ENCODE peak calls at places on chromosome 12, in four cellular contexts. One of them, this sample, is unnamed.

GRCh38 chr12:65015850-65016249 is 105.3 kb downstream of the WIF1 start:
- DNase-seq in stomach: no peak
- DNase-seq in heart left ventricle: no peak
- DNase-seq in suprapubic skin: no peak
- DNase-seq in this sample: no peak

GRCh38 chr12:108570743-108571603 is 8.6 kb downstream of the ISCU start:
- DNase-seq in suprapubic skin: peak
- DNase-seq in stomach: no peak
- DNase-seq in heart left ventricle: no peak
- DNase-seq in this sample: no peak

GRCh38 chr12:24920141-24920540 is 28.8 kb downstream of the BCAT1 start:
- DNase-seq in suprapubic skin: no peak
- DNase-seq in stomach: no peak
- DNase-seq in heart left ventricle: no peak
- DNase-seq in this sample: no peak

GRCh38 chr12:4274396-4274959 is 916 bp downstream of the CCND2 start:
- DNase-seq in stomach: no peak
- DNase-seq in heart left ventricle: no peak
- DNase-seq in suprapubic skin: no peak
- DNase-seq in this sample: no peak

GRCh38 chr12:101783150-101783549 is 43.9 kb upstream of the SYCP3 start:
- DNase-seq in heart left ventricle: no peak
- DNase-seq in suprapubic skin: no peak
- DNase-seq in stomach: no peak
- DNase-seq in this sample: no peak

GRCh38 chr12:19209636-19210035 is 80.1 kb downstream of the PLEKHA5 start:
- DNase-seq in heart left ventricle: no peak
- DNase-seq in suprapubic skin: no peak
- DNase-seq in stomach: no peak
- DNase-seq in this sample: no peak

GRCh38 chr12:4809449-4810218 is 89.4 kb downstream of the GALNT8 start:
- DNase-seq in suprapubic skin: peak
- DNase-seq in heart left ventricle: no peak
- DNase-seq in stomach: no peak
- DNase-seq in this sample: no peak

GRCh38 chr12:19273482-19274330 is 144.2 kb downstream of the PLEKHA5 start:
- DNase-seq in heart left ventricle: peak
- DNase-seq in suprapubic skin: no peak
- DNase-seq in stomach: peak
- DNase-seq in this sample: peak

GRCh38 chr12:64006211-64006610 is 161.7 kb downstream of the SRGAP1 start:
- DNase-seq in heart left ventricle: no peak
- DNase-seq in stomach: no peak
- DNase-seq in suprapubic skin: no peak
- DNase-seq in this sample: no peak

GRCh38 chr12:71092290-71092689 is 65.5 kb downstream of the TSPAN8 start:
- DNase-seq in stomach: no peak
- DNase-seq in heart left ventricle: no peak
- DNase-seq in suprapubic skin: no peak
- DNase-seq in this sample: no peak

GRCh38 chr12:94603434-94604068 is 46.8 kb downstream of the TMCC3 start:
- DNase-seq in heart left ventricle: no peak
- DNase-seq in suprapubic skin: no peak
- DNase-seq in stomach: peak
- DNase-seq in this sample: no peak

GRCh38 chr12:108609535-108610335 is 11.9 kb upstream of the TMEM119 start:
- DNase-seq in suprapubic skin: peak
- DNase-seq in heart left ventricle: peak
- DNase-seq in stomach: peak
- DNase-seq in this sample: peak

GRCh38 chr12:9404469-9405260 is 196.5 kb upstream of the PZP start:
- DNase-seq in heart left ventricle: no peak
- DNase-seq in stomach: no peak
- DNase-seq in suprapubic skin: no peak
- DNase-seq in this sample: no peak

GRCh38 chr12:1638167-1638566 is 9.1 kb downstream of the WNT5B start:
- DNase-seq in heart left ventricle: no peak
- DNase-seq in suprapubic skin: no peak
- DNase-seq in stomach: no peak
- DNase-seq in this sample: no peak

GRCh38 chr12:111448266-111448830 is 42.6 kb downstream of the SH2B3 start:
- DNase-seq in suprapubic skin: no peak
- DNase-seq in heart left ventricle: no peak
- DNase-seq in stomach: peak
- DNase-seq in this sample: no peak

DNA sequence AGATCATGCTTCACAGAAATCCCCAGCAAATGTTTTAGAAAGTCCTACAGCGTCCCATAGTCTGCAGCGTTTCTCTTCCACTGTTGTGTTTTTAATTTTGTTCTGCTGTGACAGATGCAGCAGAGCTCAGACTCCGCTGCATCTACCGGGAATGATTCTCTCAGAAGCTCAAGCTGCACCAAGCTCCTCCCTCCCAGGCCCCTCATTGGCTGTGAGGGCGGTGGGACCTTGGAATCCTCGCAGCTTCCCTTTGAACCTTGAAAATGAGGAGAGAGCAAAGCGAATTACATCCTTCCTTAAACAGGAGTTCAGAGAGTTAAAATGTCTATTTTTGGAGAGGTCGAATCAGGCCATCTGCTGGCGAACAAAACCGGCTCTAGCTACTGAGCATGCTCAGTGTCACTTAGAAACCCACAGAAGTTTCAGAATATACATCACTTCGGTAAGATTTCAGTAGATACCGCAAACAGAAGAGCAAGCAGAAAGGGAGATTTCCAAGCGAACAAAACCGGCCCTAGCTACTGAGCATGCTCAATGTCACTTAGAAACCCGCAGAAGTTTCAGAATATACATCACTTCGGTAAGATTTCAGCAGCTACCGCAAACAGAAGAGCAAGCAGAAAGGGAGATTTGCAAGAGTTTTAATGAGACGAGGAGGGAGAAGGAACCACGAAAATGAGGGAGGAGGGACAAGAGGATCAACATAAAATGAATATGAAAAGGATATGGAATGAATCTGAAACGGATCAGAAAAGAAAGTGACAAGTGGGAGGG is at the start of gene ABCD2:
- DNase-seq in stomach: peak
- DNase-seq in suprapubic skin: peak
- DNase-seq in heart left ventricle: peak
- DNase-seq in this sample: peak
- TF ChIP-seq POLR2A in stomach: no peak
- TF ChIP-seq POLR2A in suprapubic skin: no peak
- TF ChIP-seq POLR2A in heart left ventricle: peak
- TF ChIP-seq POLR2A in this sample: no peak

DNA sequence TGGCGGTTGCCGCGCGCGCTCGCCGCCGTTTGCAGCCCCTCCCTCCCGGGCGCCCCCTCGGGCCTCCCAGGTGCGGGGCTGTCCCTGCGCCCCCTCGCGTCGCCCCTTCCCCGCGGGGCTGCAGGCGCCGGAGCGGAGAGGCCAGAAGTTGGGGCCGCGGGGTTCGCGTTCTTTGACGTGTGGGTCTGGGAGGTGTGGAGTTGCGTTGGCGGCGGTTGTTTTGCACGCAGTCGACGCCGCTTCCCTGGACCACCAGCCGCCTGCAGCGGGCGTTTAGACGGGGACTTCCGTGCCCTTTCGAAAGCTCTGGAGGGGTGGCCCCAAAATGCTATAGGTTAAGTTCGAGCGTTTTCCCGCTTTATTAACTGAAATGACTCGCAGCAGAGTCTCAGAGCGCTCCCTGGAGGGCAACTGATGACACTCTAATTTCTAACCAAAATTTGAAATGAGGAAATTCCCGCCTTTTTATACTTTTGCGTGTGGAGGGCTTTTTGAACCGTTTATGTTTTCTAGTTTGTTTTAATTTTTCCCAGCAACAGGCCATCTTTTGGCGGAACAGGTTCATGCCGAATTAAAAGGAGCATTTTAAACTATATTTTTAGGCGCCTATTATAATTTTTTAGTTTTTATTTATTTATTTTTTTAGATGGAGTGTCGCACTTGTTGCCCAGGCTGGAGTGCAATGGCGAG is 939 bp downstream of the TMPO start:
- DNase-seq in heart left ventricle: peak
- DNase-seq in suprapubic skin: peak
- DNase-seq in stomach: peak
- DNase-seq in this sample: peak
- TF ChIP-seq POLR2A in heart left ventricle: no peak
- TF ChIP-seq POLR2A in suprapubic skin: no peak
- TF ChIP-seq POLR2A in stomach: no peak
- TF ChIP-seq POLR2A in this sample: no peak

GRCh38 chr12:89352242-89352491 is 134 bp downstream of the DUSP6 start:
- DNase-seq in heart left ventricle: no peak
- DNase-seq in stomach: no peak
- DNase-seq in suprapubic skin: no peak
- DNase-seq in this sample: no peak

GRCh38 chr12:89350661-89351488 is 1.4 kb downstream of the DUSP6 start:
- DNase-seq in heart left ventricle: peak
- DNase-seq in stomach: no peak
- DNase-seq in suprapubic skin: no peak
- DNase-seq in this sample: no peak

GRCh38 chr12:89350260-89350659 is 2.0 kb downstream of the DUSP6 start:
- DNase-seq in heart left ventricle: no peak
- DNase-seq in stomach: no peak
- DNase-seq in suprapubic skin: no peak
- DNase-seq in this sample: no peak

GRCh38 chr12:89352492-89353187 is at the start of gene DUSP6:
- DNase-seq in stomach: peak
- DNase-seq in heart left ventricle: peak
- DNase-seq in suprapubic skin: peak
- DNase-seq in this sample: peak

DNA sequence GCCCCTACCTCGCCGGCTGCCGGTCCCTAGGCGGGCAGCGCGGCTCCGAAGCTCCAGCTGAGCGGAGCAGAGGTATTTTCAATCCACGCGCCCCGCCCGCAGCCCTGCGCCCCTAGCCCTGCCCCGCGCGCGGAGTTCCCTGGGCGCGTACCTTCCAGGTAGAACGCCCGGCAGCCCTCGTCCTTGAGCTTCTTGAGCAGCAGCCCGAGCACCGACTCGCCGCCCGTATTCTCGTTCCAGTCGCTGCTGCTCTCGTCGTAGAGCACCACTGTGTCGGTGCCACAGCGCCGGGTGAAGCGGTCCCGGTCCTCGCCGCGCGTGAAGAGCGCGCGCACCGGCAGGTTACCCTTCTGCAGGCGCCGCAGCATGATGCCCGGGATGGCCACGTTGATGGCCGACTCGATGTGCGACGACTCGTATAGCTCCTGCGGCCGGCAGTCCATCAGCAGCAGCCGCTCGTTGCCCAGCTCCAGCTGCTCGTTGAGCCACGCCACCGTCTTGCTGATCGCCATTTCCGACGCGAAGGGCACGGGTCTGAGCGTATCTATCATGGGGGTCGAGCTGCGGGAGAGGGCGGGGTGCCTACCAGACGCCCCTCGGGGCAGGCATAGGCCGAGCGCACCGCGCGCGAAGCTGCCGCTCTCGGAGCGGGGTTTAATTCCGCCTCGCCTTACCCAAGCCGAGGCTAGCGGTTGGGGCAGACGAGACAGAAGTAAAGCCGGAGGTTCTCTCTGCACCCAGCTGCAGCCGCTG is 636 bp downstream of the DUSP6 start:
- DNase-seq in heart left ventricle: peak
- DNase-seq in suprapubic skin: peak
- DNase-seq in stomach: peak
- DNase-seq in this sample: peak
- TF ChIP-seq POLR2A in heart left ventricle: no peak
- TF ChIP-seq POLR2A in suprapubic skin: no peak
- TF ChIP-seq POLR2A in stomach: no peak
- TF ChIP-seq POLR2A in this sample: no peak

DNA sequence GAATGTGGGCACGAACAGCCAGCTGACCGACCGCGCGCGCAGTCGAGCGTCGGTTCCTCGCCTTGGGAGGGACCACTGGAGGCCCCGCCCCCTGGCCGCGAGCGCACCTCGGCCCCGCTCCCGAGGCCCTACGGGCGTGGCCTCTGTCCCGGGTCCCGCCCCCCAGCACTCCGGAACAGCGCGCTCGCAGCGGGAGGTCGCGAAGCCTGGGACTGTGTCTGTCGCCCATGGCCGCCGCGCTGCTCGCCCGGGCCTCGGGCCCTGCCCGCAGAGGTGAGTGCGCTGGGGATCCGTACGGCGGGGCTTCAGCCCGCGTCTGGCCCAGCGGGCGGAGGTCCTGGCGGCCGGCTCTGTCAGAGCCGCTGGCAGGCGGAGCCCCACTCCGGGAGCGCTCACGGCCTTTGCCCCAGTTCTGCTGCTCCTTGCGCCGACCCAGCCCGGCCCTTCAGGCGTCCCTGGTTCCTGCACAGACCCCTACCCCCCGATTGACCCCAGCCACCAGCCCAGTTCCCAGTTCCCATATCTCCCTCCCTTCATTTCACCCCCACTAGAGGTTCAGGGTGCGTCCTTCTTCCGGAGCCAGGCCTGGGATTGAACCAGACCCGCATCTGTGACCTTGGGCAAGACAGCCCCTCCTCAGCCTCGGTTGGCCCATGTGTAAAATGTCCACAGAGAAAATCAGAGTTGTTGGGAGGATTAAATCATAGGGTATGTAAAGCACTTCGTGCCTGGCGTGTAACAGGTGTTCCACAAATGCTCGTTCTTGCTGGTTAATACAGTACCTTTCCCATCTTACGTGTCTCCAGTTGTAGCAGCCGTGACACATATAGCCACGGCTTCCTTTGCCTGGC is at the start of gene ACADS:
- DNase-seq in stomach: peak
- DNase-seq in heart left ventricle: peak
- DNase-seq in suprapubic skin: peak
- DNase-seq in this sample: peak
- TF ChIP-seq POLR2A in stomach: no peak
- TF ChIP-seq POLR2A in heart left ventricle: peak
- TF ChIP-seq POLR2A in suprapubic skin: no peak
- TF ChIP-seq POLR2A in this sample: peak

This sample was measured in ovary.